ENCODE peak calls at places on chromosomes 5 and 9, in eight cellular contexts. N is psoas muscle, B is tibial artery, G is MM.1S, F is mammary epithelial cell, O is ovary, E is PC-3, Z is Peyer's patch. C is an unnamed sample. For H3K4me1, the result is how much of the 10 kb centered on the place peaks cover.

GRCh38 chr5:116887104-116887503 is 312.5 kb upstream of the SEMA6A start:
- DNase-seq in N (no peak), B (no peak), G (no peak), F (no peak), O (no peak), E (no peak), Z (no peak), C (no peak)

GRCh38 chr9:72893437-72893836 is 59.4 kb downstream of the ALDH1A1 start:
- DNase-seq in N (no peak), B (no peak), G (no peak), F (no peak), O (no peak), E (no peak), Z (no peak), C (no peak)

GRCh38 chr5:58565033-58565432 is 17.8 kb upstream of the RAB3C start:
- DNase-seq in N (no peak), B (no peak), G (no peak), F (no peak), O (no peak), E (no peak), Z (no peak), C (no peak)

GRCh38 chr5:36523931-36524330 is 82.5 kb upstream of the SLC1A3 start:
- DNase-seq in N (no peak), B (no peak), G (no peak), F (no peak), O (no peak), E (no peak), Z (no peak), C (no peak)

GRCh38 chr5:179817071-179817840 is 3.4 kb upstream of the SQSTM1 start:
- DNase-seq in N (peak), B (no peak), G (no peak), F (no peak), O (no peak), E (no peak), Z (no peak), C (no peak)

GRCh38 chr9:134314039-134314949 is 12.0 kb upstream of the RXRA start:
- DNase-seq in N (peak), B (no peak), G (no peak), F (no peak), O (peak), E (no peak), Z (peak), C (peak)

GRCh38 chr9:116978155-116978554 is 291.1 kb downstream of the TRIM32 start:
- DNase-seq in N (no peak), B (no peak), G (no peak), F (peak), O (no peak), E (peak), Z (no peak), C (no peak)

GRCh38 chr5:89374818-89375521 is 492.0 kb upstream of the MEF2C start:
- DNase-seq in N (no peak), B (no peak), G (no peak), F (no peak), O (no peak), E (no peak), Z (no peak), C (no peak)

GRCh38 chr9:92100237-92100911 is 14.8 kb downstream of the SPTLC1 start:
- DNase-seq in N (no peak), B (no peak), G (no peak), F (peak), O (no peak), E (peak), Z (no peak), C (no peak)

GRCh38 chr9:2838984-2839367 is 4.9 kb downstream of the PUM3 start:
- DNase-seq in N (no peak), B (no peak), G (no peak), F (no peak), O (no peak), E (no peak), Z (no peak), C (no peak)

GRCh38 chr5:142547445-142548374 is 138.2 kb downstream of the FGF1 start:
- DNase-seq in N (no peak), B (no peak), G (no peak), F (no peak), O (no peak), E (no peak), Z (no peak), C (no peak)

GRCh38 chr5:36073595-36074216 is 7.0 kb upstream of the UGT3A2 start:
- DNase-seq in N (no peak), B (no peak), G (peak), F (no peak), O (no peak), E (peak), Z (no peak), C (no peak)

GRCh38 chr9:87580941-87581438 is 83.3 kb downstream of the DAPK1 start:
- DNase-seq in N (no peak), B (no peak), G (no peak), F (no peak), O (no peak), E (no peak), Z (no peak), C (no peak)

GRCh38 chr9:91425270-91425669 is 1.6 kb upstream of the NFIL3 start:
- DNase-seq in N (no peak), B (no peak), G (peak), F (no peak), O (no peak), E (no peak), Z (no peak), C (no peak)

GRCh38 chr9:121169094-121169601 is 32.5 kb downstream of the RAB14 start:
- DNase-seq in N (no peak), B (peak), G (no peak), F (no peak), O (peak), E (peak), Z (no peak), C (no peak)

GRCh38 chr5:127564002-127564769 is 46.7 kb downstream of the PRRC1 start:
- DNase-seq in N (no peak), B (peak), G (peak), F (peak), O (peak), E (peak), Z (no peak), C (peak)

GRCh38 chr5:142683116-142683515 is 2.8 kb downstream of the FGF1 start:
- DNase-seq in N (no peak), B (no peak), G (no peak), F (no peak), O (no peak), E (no peak), Z (no peak), C (no peak)

GRCh38 chr5:34639852-34640626 is 16.1 kb upstream of the RAI14 start:
- DNase-seq in N (no peak), B (no peak), G (no peak), F (no peak), O (no peak), E (no peak), Z (no peak), C (no peak)

GRCh38 chr5:115313052-115313451 is 16.6 kb upstream of the CCDC112 start:
- DNase-seq in N (no peak), B (no peak), G (no peak), F (no peak), O (no peak), E (no peak), Z (no peak), C (no peak)

GRCh38 chr9:113580041-113580953 is 116.8 kb downstream of the RGS3 start:
- DNase-seq in N (peak), B (peak), G (peak), F (peak), O (no peak), E (peak), Z (peak), C (peak)

GRCh38 chr5:122078116-122078865 is at the start of gene LOX:
- DNase-seq in N (peak), B (peak), G (no peak), F (peak), O (peak), E (peak), Z (peak), C (no peak)

GRCh38 chr9:30995951-30996738 is 1388.3 kb upstream of the ACO1 start:
- DNase-seq in N (no peak), B (no peak), G (no peak), F (no peak), O (no peak), E (no peak), Z (no peak), C (no peak)

GRCh38 chr9:94922098-94922607 is 195.7 kb downstream of the AOPEP start:
- DNase-seq in N (no peak), B (peak), G (no peak), F (peak), O (peak), E (peak), Z (no peak), C (no peak)

GRCh38 chr9:93896093-93896492 is 59.1 kb downstream of the BARX1 start:
- DNase-seq in N (no peak), B (no peak), G (no peak), F (no peak), O (no peak), E (no peak), Z (peak), C (no peak)

GRCh38 chr5:142726188-142726731 is 40.4 kb upstream of the FGF1 start:
- DNase-seq in N (no peak), B (no peak), G (no peak), F (peak), O (no peak), E (no peak), Z (no peak), C (no peak)

GRCh38 chr5:125914471-125914870 is 508.7 kb upstream of the GRAMD2B start:
- DNase-seq in N (no peak), B (no peak), G (no peak), F (no peak), O (no peak), E (peak), Z (no peak), C (no peak)
- H3K4me3 ChIP-seq in N (no peak), B (no peak), G (no peak), F (no peak), O (no peak), E (no peak), Z (no peak), C (no peak)

DNA sequence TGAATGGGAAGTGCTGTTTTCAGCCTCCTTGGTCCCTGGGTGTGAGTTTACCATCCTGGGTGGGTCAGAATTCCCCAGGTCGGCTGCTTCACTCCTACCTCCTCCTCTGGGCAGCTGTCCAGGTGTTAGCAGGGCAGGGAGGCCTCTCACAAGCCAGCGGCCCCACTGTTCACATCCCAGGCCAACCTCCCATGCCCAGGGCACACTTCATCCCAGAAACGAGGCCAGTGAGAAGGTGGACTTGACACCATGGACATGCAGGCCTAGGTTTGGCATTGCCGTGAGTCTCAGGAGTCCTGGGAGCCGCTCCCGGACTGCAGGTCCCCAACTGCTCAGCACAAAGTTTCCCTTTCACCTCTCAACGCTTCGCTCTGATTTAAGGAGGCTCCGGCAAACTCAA is 229.6 kb upstream of the IRX2 start:
- DNase-seq in N (no peak), B (no peak), G (no peak), F (no peak), O (no peak), E (no peak), Z (no peak), C (no peak)
- H3K4me1 ChIP-seq in N (under half), B (under half), G (under half), F (under half), O (under half), E (under half), Z (under half), C (under half)

DNA sequence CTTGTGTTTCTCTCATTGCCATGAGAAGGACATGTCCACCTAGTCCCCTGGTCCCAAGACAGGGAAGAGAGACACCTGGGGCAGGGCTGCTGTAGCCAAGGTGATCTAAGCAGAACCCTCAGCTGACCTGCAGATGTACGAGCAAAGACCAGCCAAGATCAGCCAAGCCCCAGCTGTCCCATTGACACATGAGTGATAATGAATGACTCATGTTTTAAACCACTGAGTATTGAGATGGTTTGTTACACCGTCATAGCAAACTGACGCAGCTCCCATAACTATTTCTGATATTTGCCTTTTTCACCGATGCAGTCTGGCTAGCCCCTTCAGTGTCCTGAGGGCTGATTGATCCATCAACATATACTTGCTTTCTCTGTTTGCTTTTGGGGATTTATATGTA is 6.7 kb downstream of the OR1K1 start:
- DNase-seq in N (no peak), B (no peak), G (no peak), F (no peak), O (no peak), E (no peak), Z (no peak), C (no peak)
- H3K27ac ChIP-seq in N (no peak), B (no peak), G (no peak), F (no peak), O (no peak), E (no peak), Z (no peak), C (no peak)

DNA sequence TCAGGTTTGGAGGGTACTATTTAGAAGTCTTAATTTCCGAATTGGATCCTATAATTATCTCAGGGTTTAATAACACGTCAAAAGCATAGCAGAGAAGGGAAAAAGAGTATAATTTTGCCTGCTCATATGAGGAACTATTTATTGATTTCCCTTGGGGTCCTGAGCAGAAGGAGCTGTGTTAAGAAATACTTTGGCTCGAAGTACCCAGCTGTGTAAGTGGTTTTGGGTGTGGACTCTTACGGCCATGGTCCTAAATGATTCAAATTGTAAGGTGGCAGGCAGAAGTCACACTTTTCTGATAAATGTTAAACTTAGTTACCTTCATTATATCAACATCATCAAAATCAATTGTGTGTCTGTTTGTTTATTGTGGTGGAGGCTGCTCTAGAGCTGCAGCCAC is 190.4 kb downstream of the MTRR start:
- DNase-seq in N (no peak), B (no peak), G (no peak), F (no peak), O (no peak), E (no peak), Z (no peak), C (no peak)
- H3K4me3 ChIP-seq in N (no peak), B (no peak), G (no peak), F (no peak), O (no peak), E (no peak), Z (no peak), C (no peak)

DNA sequence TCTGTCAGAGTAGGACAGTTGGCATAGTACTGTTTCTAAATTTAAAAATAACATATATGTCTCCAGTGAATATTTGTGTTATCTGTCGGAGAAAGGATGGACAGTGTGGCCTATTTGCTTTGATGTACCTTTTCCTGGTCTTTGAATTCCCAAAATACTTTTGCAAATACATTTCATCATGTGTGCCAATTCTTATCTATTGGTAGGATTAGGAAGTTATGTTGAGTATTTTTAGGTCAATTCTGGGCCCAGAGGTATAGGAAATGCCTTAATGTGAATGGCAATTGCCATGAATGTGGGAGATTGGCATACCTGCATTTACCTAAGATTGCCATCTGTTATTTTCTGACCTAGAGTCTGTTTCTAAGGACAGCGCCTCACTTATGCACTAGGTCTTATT is 5.8 kb downstream of the FOCAD start:
- DNase-seq in N (no peak), B (no peak), G (no peak), F (no peak), O (no peak), E (no peak), Z (no peak), C (no peak)
- H3K4me1 ChIP-seq in N (under half), B (under half), G (under half), F (under half), O (under half), E (under half), Z (under half), C (under half)

GRCh38 chr5:96048763-96049162 is 87.1 kb upstream of the ELL2 start:
- DNase-seq in N (no peak), B (no peak), G (no peak), F (no peak), O (no peak), E (no peak), Z (peak), C (no peak)

GRCh38 chr5:96051401-96051830 is 89.8 kb upstream of the ELL2 start:
- DNase-seq in N (no peak), B (no peak), G (no peak), F (no peak), O (no peak), E (peak), Z (no peak), C (no peak)

GRCh38 chr5:96052374-96052773 is 90.7 kb upstream of the ELL2 start:
- DNase-seq in N (no peak), B (no peak), G (no peak), F (no peak), O (no peak), E (no peak), Z (no peak), C (no peak)

GRCh38 chr5:96049398-96050272 is 88.0 kb upstream of the ELL2 start:
- DNase-seq in N (no peak), B (no peak), G (no peak), F (peak), O (no peak), E (no peak), Z (no peak), C (no peak)

DNA sequence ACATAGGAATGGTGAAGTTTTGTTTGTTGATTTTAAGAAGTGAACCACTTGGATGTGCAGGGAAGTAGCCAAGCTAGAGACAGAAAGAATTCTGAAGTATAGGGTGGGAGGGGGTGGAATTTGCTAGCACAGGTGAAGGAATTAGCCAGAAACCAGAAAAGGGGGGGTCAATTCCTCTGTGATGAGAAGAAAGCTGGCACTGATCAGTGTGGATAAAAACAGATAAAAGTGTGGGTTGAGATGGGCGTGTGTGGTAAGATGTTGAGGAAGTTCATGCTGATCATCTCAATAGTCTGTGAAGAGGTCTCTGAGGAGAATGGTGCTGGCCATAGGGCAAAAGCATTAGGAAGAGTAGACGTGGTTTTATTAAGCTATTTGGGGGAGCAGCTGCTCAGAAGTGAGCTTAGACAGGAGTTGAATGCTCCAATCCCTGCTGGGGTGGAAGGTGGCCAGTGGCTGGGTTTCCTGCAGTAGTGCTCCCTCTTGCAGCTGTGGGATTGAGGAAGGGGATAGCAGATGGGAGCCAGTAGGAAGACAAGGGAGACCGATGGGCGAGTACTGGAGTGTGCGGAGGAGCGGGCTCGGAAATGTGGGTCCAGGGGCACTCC is 88.7 kb upstream of the ELL2 start:
- DNase-seq in N (no peak), B (no peak), G (no peak), F (no peak), O (no peak), E (no peak), Z (no peak), C (no peak)
- H3K27ac ChIP-seq in N (no peak), B (peak), G (no peak), F (peak), O (no peak), E (no peak), Z (no peak), C (no peak)

GRCh38 chr9:83960991-83961390 is 19.0 kb downstream of the HNRNPK start:
- DNase-seq in N (no peak), B (no peak), G (no peak), F (no peak), O (no peak), E (no peak), Z (no peak), C (no peak)

GRCh38 chr9:83956288-83957028 is 23.6 kb downstream of the HNRNPK start:
- DNase-seq in N (peak), B (peak), G (peak), F (no peak), O (peak), E (peak), Z (peak), C (peak)

GRCh38 chr9:83959061-83959460 is 21.0 kb downstream of the HNRNPK start:
- DNase-seq in N (no peak), B (no peak), G (no peak), F (no peak), O (no peak), E (peak), Z (no peak), C (no peak)

GRCh38 chr9:83955985-83956287 is 24.1 kb downstream of the HNRNPK start:
- DNase-seq in N (no peak), B (no peak), G (no peak), F (no peak), O (no peak), E (no peak), Z (no peak), C (no peak)

GRCh38 chr9:83957029-83957513 is 22.9 kb downstream of the HNRNPK start:
- DNase-seq in N (no peak), B (no peak), G (no peak), F (no peak), O (no peak), E (no peak), Z (no peak), C (no peak)
- H3K4me3 ChIP-seq in N (peak), B (peak), G (peak), F (peak), O (peak), E (peak), Z (peak), C (peak)

GRCh38 chr5:150625831-150626746 is 14.4 kb upstream of the SYNPO start:
- DNase-seq in N (peak), B (no peak), G (no peak), F (no peak), O (no peak), E (no peak), Z (no peak), C (no peak)
- H3K4me1 ChIP-seq in N (half or more), B (half or more), G (under half), F (under half), O (under half), E (under half), Z (under half), C (under half)

C was measured in CD8-positive, alpha-beta memory T cell.